ENCODE peak calls at places on chromosomes 6 and 20, in seven cellular contexts. I, E, M, W, Z, Q and J are unnamed samples.

GRCh38 chr6:43922423-43923375 is 152.7 kb downstream of the VEGFA start:
- DNase-seq in Q (no peak), I (no peak), E (no peak), W (no peak), Z (no peak), M (no peak), J (no peak)

GRCh38 chr6:98335594-98335993 is 498.8 kb upstream of the POU3F2 start:
- DNase-seq in E (no peak), W (no peak), Q (no peak), I (no peak), Z (no peak), M (no peak), J (no peak)

GRCh38 chr20:10864076-10864672 is 190.4 kb upstream of the JAG1 start:
- DNase-seq in I (no peak), Q (no peak), W (no peak), Z (no peak), E (no peak), M (no peak), J (peak)

GRCh38 chr20:31630187-31630790 is 7.4 kb upstream of the COX4I2 start:
- DNase-seq in Z (no peak), I (no peak), M (no peak), Q (peak), E (no peak), W (no peak), J (no peak)

GRCh38 chr6:132513821-132514545 is 1.1 kb upstream of the STX7 start:
- DNase-seq in M (no peak), Z (no peak), Q (no peak), W (no peak), E (no peak), I (no peak), J (no peak)

GRCh38 chr6:92617726-92618125 is 801.6 kb downstream of the EPHA7 start:
- DNase-seq in Q (no peak), I (no peak), E (no peak), W (no peak), M (no peak), Z (no peak), J (no peak)

GRCh38 chr20:768426-768978 is at the start of gene SLC52A3:
- DNase-seq in Z (no peak), E (peak), Q (no peak), W (no peak), I (no peak), M (no peak), J (peak)

GRCh38 chr6:19159087-19159486 is 678.1 kb upstream of the ID4 start:
- DNase-seq in I (no peak), M (no peak), W (no peak), Q (no peak), Z (no peak), E (no peak), J (no peak)

GRCh38 chr20:49627329-49627761 is 59.4 kb upstream of the PTGIS start:
- DNase-seq in M (no peak), E (no peak), Q (no peak), I (no peak), Z (no peak), W (no peak), J (no peak)

GRCh38 chr20:63735859-63736718 is at the start of gene LIME1:
- DNase-seq in Q (no peak), W (peak), E (no peak), I (no peak), Z (no peak), M (peak), J (no peak)

GRCh38 chr6:3359091-3359752 is 97.6 kb downstream of the SLC22A23 start:
- DNase-seq in Z (no peak), I (no peak), M (no peak), W (no peak), Q (no peak), E (no peak), J (no peak)

GRCh38 chr20:58137651-58138265 is 90.7 kb downstream of the ANKRD60 start:
- DNase-seq in Q (no peak), M (no peak), Z (no peak), W (no peak), I (no peak), E (no peak), J (no peak)

GRCh38 chr20:15597306-15597705 is 975.9 kb downstream of the KIF16B start:
- DNase-seq in M (no peak), I (no peak), W (no peak), Z (no peak), E (no peak), Q (no peak), J (no peak)

GRCh38 chr6:72976389-72976900 is 248.9 kb downstream of the KHDC1L start:
- DNase-seq in Q (no peak), Z (no peak), M (no peak), I (no peak), W (no peak), E (no peak), J (no peak)

GRCh38 chr20:38931984-38932383 is 5.8 kb downstream of the FAM83D start:
- DNase-seq in Z (no peak), E (no peak), W (no peak), I (no peak), M (no peak), Q (no peak), J (no peak)

GRCh38 chr20:5524886-5525285 is 208.1 kb upstream of the PROKR2 start:
- DNase-seq in Q (no peak), Z (no peak), E (no peak), I (no peak), W (no peak), M (no peak), J (no peak)

GRCh38 chr20:63217706-63218105 is 1.8 kb upstream of the YTHDF1 start:
- DNase-seq in W (peak), Q (no peak), E (no peak), Z (peak), I (no peak), M (no peak), J (no peak)

GRCh38 chr20:33672426-33673114 is 1.7 kb downstream of the NECAB3 start:
- DNase-seq in M (no peak), W (no peak), Q (no peak), E (no peak), Z (no peak), I (no peak), J (no peak)

GRCh38 chr6:49553353-49553752 is 2.9 kb downstream of the C6orf141 start:
- DNase-seq in Z (no peak), W (no peak), Q (no peak), E (no peak), I (no peak), M (no peak), J (no peak)

GRCh38 chr6:160348552-160349441 is 619 bp downstream of the SLC22A3 start:
- DNase-seq in I (peak), Z (peak), E (peak), Q (peak), M (no peak), W (peak), J (peak)

GRCh38 chr6:152004036-152004566 is 196.6 kb downstream of the ESR1 start:
- DNase-seq in I (no peak), M (no peak), W (no peak), Q (no peak), E (no peak), Z (no peak), J (no peak)

GRCh38 chr20:25063981-25064380 is 6.0 kb upstream of the ACSS1 start:
- DNase-seq in I (no peak), M (no peak), Z (no peak), E (no peak), W (no peak), Q (no peak), J (no peak)

GRCh38 chr20:1185316-1185741 is 548 bp upstream of the TMEM74B start:
- DNase-seq in Z (peak), Q (no peak), W (peak), I (no peak), M (no peak), E (peak), J (peak)

GRCh38 chr20:36252511-36252910 is 16.2 kb downstream of the AAR2 start:
- DNase-seq in Q (no peak), M (no peak), Z (no peak), I (no peak), E (no peak), W (no peak), J (no peak)

GRCh38 chr6:105932440-105932839 is 153.7 kb upstream of the PRDM1 start:
- DNase-seq in E (no peak), I (no peak), W (no peak), Z (no peak), Q (no peak), M (no peak), J (no peak)

GRCh38 chr6:162856885-162857284 is 129.1 kb downstream of the PACRG start:
- DNase-seq in W (no peak), Q (peak), Z (peak), E (peak), M (no peak), I (peak), J (peak)

GRCh38 chr6:127791779-127792528 is 108.9 kb downstream of the THEMIS start:
- DNase-seq in Z (no peak), W (no peak), Q (no peak), M (no peak), I (no peak), E (no peak), J (no peak)

GRCh38 chr6:93424303-93425064 is 5.1 kb upstream of the EPHA7 start:
- DNase-seq in M (no peak), Z (no peak), E (peak), W (no peak), Q (no peak), I (no peak), J (no peak)

GRCh38 chr6:161922631-161923119 is 648.8 kb upstream of the AGPAT4 start:
- DNase-seq in Q (peak), W (peak), Z (peak), I (no peak), M (no peak), E (peak), J (peak)

GRCh38 chr6:144737998-144738397 is 452.9 kb downstream of the UTRN start:
- DNase-seq in I (no peak), M (no peak), W (no peak), Q (no peak), E (no peak), Z (peak), J (no peak)

GRCh38 chr6:84428300-84428907 is 201.0 kb upstream of the CEP162 start:
- DNase-seq in W (peak), E (peak), I (no peak), Q (peak), M (no peak), Z (peak), J (peak)